ENCODE peak calls at places on chromosomes 3 and 15, in five cellular contexts. J is breast epithelium, L is stomach, T is prostate gland, B is K562. W is an unnamed sample.
A peak's percentile ranks its signal among the peaks of the same experiment; 100 is the strongest.

GRCh38 chr3:14234197-14235002 is 55.8 kb downstream of the LSM3 start:
- DNase-seq in J (no peak), L (peak; percentile 64), T (no peak), B (no peak), W (no peak)

GRCh38 chr15:63340878-63341277 is 40.8 kb downstream of the CA12 start:
- DNase-seq in J (no peak), L (no peak), T (no peak), B (no peak), W (no peak)

GRCh38 chr3:141360888-141361598 is 7.3 kb upstream of the ZBTB38 start:
- DNase-seq in J (no peak), L (no peak), T (peak; percentile 39), B (peak; percentile 71), W (peak; percentile 65)

GRCh38 chr15:41558400-41559238 is at the start of gene TYRO3:
- DNase-seq in J (no peak), L (peak; percentile 65), T (peak; percentile 55), B (peak; percentile 88), W (no peak)

GRCh38 chr15:47517737-47518136 is 199.6 kb upstream of the SEMA6D start:
- DNase-seq in J (no peak), L (no peak), T (no peak), B (no peak), W (no peak)

GRCh38 chr3:72591522-72592421 is 256.5 kb downstream of the SHQ1 start:
- DNase-seq in J (peak; percentile 81), L (no peak), T (peak; percentile 14), B (peak; percentile 30), W (no peak)

GRCh38 chr3:142072851-142073250 is 76.5 kb downstream of the TFDP2 start:
- DNase-seq in J (no peak), L (no peak), T (no peak), B (no peak), W (no peak)

GRCh38 chr3:89946863-89947262 is 839.4 kb downstream of the EPHA3 start:
- DNase-seq in J (no peak), L (no peak), T (no peak), B (no peak), W (no peak)

GRCh38 chr15:90184786-90185704 is 16.1 kb upstream of the SEMA4B start:
- DNase-seq in J (peak; percentile 77), L (peak; percentile 74), T (peak; percentile 70), B (peak; percentile 84), W (no peak)

GRCh38 chr3:171566803-171567422 is 106.7 kb upstream of the TNIK start:
- DNase-seq in J (no peak), L (no peak), T (peak; percentile 6), B (peak; percentile 53), W (peak; percentile 15)

GRCh38 chr3:2458816-2459215 is 360.1 kb downstream of the CNTN4 start:
- DNase-seq in J (no peak), L (no peak), T (no peak), B (no peak), W (no peak)

GRCh38 chr15:35692256-35692867 is 146.4 kb upstream of the DPH6 start:
- DNase-seq in J (no peak), L (no peak), T (no peak), B (no peak), W (no peak)

GRCh38 chr3:49238274-49239127 is 38.5 kb downstream of the C3orf62 start:
- DNase-seq in J (no peak), L (peak; percentile 25), T (no peak), B (peak; percentile 64), W (no peak)

GRCh38 chr3:20197775-20198174 is 11.8 kb upstream of the SGO1 start:
- DNase-seq in J (no peak), L (no peak), T (no peak), B (no peak), W (no peak)

GRCh38 chr3:174533286-174533685 is 325.8 kb upstream of the NAALADL2 start:
- DNase-seq in J (no peak), L (no peak), T (no peak), B (no peak), W (no peak)

GRCh38 chr15:63462053-63462452 is 42.3 kb upstream of the USP3 start:
- DNase-seq in J (no peak), L (no peak), T (no peak), B (no peak), W (no peak)

GRCh38 chr3:36175916-36176461 is 204.3 kb upstream of the STAC start:
- DNase-seq in J (no peak), L (no peak), T (no peak), B (no peak), W (no peak)

GRCh38 chr3:87792532-87793321 is 266.1 kb downstream of the CGGBP1 start:
- DNase-seq in J (no peak), L (no peak), T (no peak), B (peak; percentile 47), W (no peak)
- H3K4me3 ChIP-seq in J (peak within 1 kb of the TSS; percentile 46), L (peak within 1 kb of the TSS; percentile 33), T (peak within 1 kb of the TSS; percentile 37), B (peak within 1 kb of the TSS; percentile 76), W (peak within 1 kb of the TSS; percentile 47)

GRCh38 chr15:57583282-57583681 is 8.4 kb upstream of the MYZAP start:
- DNase-seq in J (no peak), L (no peak), T (no peak), B (no peak), W (no peak)

GRCh38 chr15:57591237-57591821 is 375 bp upstream of the MYZAP start:
- DNase-seq in J (no peak), L (peak; percentile 42), T (no peak), B (no peak), W (no peak)

GRCh38 chr15:57589276-57590073 is 2.2 kb upstream of the MYZAP start:
- DNase-seq in J (no peak), L (no peak), T (no peak), B (no peak), W (no peak)

GRCh38 chr15:57582080-57582479 is 9.6 kb upstream of the MYZAP start:
- DNase-seq in J (no peak), L (no peak), T (no peak), B (no peak), W (no peak)

GRCh38 chr15:57586661-57587404 is 4.9 kb upstream of the MYZAP start:
- DNase-seq in J (no peak), L (no peak), T (no peak), B (no peak), W (no peak)
- H3K4me1 ChIP-seq in J (peaks cover 15% of the 10 kb centered on the region), L (peaks cover 21% of the 10 kb centered on the region), T (peaks cover 5% of the 10 kb centered on the region), B (peaks cover 5% of the 10 kb centered on the region), W (no peaks in the 10 kb centered on the region)

DNA sequence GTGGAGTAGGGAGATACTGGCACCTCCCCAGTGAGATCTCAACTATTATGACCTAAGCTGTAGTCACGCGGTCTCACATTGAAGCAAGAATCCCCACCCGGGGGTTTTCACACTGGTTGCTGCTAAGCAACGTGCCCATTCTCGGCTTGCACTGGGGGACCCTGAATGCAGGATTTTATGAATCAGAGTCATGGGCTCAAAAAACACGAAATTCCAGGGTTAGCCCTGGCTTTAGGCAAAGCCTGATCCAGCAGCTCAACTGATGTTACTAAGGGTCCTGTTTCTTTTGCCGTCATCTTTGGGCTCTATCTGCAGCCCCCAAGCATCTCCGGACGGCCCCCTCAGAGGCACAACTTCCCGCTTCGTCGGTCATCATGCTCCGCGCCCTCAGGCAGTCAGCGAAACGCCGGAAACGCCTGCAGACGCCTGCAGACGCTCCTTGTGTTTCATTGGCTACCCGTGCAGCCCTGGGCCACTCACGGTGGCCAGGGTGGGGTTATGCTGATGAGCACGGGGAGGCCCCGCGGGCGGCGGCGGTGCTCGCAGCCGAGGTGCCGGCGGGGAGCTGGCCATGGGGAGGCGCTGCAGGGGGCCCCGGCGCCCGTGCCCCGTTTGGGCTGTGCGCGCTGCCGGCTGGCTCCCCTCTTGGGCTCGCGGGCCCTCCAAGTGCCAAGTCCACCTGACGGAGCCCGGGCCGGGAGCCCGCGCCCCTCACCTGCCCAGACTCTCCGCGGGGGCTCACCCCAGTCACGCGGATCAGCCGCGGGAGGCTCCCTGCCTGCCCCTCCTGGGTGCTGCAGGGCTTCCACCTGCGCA is 25.8 kb downstream of the EFCC1 start:
- DNase-seq in J (peak; percentile 86), L (peak; percentile 94), T (peak; percentile 92), B (peak; percentile 96), W (peak; percentile 52)
- TF ChIP-seq POLR2AphosphoS5 in J (no peak), L (peak; percentile 80), T (peak; percentile 91), B (peak; percentile 22), W (peak; percentile 56)

DNA sequence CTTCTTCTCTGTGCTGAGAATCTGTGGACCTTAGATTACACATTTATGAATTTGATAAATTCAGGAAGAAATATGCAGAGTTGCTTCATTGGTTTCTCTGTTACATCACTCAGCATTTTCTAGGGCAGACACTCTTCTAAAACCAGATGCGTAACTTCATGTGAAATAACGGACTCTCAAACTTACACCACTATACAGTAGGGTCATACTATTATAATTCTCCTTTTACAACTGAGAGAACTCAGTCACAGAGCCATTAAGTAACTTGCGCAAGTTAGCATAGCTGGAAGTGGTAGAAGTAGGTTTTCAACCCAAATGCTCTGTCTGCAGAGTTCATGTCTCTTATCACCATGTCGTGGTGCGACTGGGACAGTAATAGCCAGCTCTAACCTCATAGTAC is 5.7 kb downstream of the TMEM207 start:
- DNase-seq in J (no peak), L (no peak), T (no peak), B (no peak), W (no peak)
- H3K4me3 ChIP-seq in J (no peak overlapping the region), L (no peak overlapping the region), T (no peak overlapping the region), B (no peak overlapping the region), W (no peak overlapping the region)

DNA sequence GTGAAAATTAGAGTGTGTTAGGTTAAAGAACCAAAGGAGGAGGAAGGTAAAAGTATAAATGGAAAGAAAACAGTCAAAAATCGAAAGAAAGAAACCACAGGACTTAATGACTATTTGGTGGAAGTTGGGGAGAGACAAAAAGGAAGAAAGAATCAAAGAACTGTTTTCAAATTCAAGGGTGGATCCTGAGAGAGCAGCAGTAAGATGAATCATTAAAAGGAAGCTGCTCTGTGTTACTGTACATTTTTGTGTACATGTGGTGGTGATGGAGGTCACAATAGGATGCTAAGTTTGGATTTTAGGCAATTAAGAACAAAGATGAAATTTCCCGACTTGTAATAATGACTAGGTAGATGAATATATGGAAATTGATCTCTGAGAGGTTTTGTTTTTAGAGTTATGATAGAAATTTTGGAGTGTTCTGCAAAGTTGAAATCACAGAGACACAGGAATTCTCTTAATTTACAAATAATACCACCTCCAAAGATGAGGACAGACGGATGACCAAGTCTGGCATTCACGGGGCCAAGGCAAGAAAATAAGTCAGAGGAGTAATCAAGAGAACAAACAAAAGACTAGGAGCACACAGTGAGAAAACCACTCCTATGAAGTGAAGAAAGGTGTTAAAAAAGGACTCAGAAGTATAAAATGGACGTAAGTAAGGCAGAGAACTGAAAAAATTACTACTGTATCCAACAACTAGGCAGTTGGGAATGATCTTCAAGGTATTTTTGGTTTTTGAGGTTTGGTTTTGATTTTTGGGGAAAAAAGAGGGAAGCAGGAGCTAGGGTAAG is 7.1 kb downstream of the DHX36 start:
- DNase-seq in J (no peak), L (no peak), T (no peak), B (no peak), W (no peak)
- H3K4me1 ChIP-seq in J (no peaks in the 10 kb centered on the region), L (peaks cover 59% of the 10 kb centered on the region), T (no peaks in the 10 kb centered on the region), B (peaks cover 2% of the 10 kb centered on the region), W (peaks cover 14% of the 10 kb centered on the region)

DNA sequence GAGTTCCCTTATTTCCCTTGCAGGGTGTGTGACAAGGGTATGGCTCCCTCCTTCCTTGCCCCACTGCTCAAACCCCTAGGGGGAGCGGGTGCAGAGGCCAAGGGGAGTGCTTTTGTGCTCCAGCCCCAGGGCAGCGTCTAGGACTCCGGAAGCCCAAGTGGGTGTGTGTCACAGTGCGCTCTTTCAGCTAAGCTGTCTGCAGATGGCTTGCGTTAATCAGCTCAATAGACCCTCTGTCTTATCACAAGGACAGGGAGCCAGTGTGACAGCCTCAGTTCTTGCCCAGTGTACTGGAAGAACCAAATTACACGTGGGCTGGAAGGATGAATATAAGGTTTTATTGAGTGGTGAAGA is 523.5 kb upstream of the LMCD1 start:
- DNase-seq in J (no peak), L (no peak), T (no peak), B (no peak), W (no peak)
- TF ChIP-seq POLR2AphosphoS5 in J (no peak), L (no peak), T (no peak), B (no peak), W (no peak)

W was measured in Panc1.